ENCODE peak calls at places on chromosomes 5 and 9, in ten cellular contexts. I, Y, Q, T, N, C, H, D, G and Z are unnamed samples.

GRCh38 chr9:120625222-120625621 is 45.3 kb upstream of the CDK5RAP2 start:
- DNase-seq in I (no peak), Y (no peak), Q (no peak), T (no peak), N (no peak), C (no peak), H (no peak), D (no peak), G (no peak), Z (no peak)

GRCh38 chr5:55989860-55990259 is 4.9 kb downstream of the IL6ST start:
- DNase-seq in I (no peak), Y (no peak), Q (no peak), T (no peak), N (no peak), C (no peak), H (no peak), D (no peak), G (no peak), Z (no peak)

GRCh38 chr5:140152610-140152999 is 22.4 kb upstream of the CYSTM1 start:
- DNase-seq in I (no peak), Y (no peak), Q (no peak), T (no peak), N (no peak), C (no peak), H (no peak), D (no peak), G (no peak), Z (no peak)

GRCh38 chr5:62314431-62314830 is 8.4 kb downstream of the KIF2A start:
- DNase-seq in I (no peak), Y (no peak), Q (no peak), T (no peak), N (no peak), C (no peak), H (no peak), D (no peak), G (no peak), Z (no peak)

GRCh38 chr5:17436766-17437221 is 61.2 kb upstream of the TAF11L2 start:
- DNase-seq in I (no peak), Y (no peak), Q (no peak), T (peak), N (peak), C (no peak), H (no peak), D (no peak), G (no peak), Z (no peak)

GRCh38 chr9:806285-807156 is 35.0 kb upstream of the DMRT1 start:
- DNase-seq in I (no peak), Y (peak), Q (no peak), T (no peak), N (peak), C (no peak), H (no peak), D (no peak), G (no peak), Z (no peak)

GRCh38 chr5:5288236-5288635 is 134.2 kb upstream of the ICE1 start:
- DNase-seq in I (no peak), Y (no peak), Q (no peak), T (no peak), N (no peak), C (no peak), H (no peak), D (no peak), G (no peak), Z (no peak)

GRCh38 chr9:36592801-36593583 is 20.3 kb downstream of the MELK start:
- DNase-seq in I (no peak), Y (no peak), Q (no peak), T (no peak), N (no peak), C (no peak), H (no peak), D (no peak), G (no peak), Z (no peak)

GRCh38 chr5:157540707-157541451 is 34.7 kb downstream of the ADAM19 start:
- DNase-seq in I (peak), Y (peak), Q (peak), T (no peak), N (peak), C (peak), H (no peak), D (peak), G (no peak), Z (peak)

GRCh38 chr9:123401879-123402513 is 46.0 kb downstream of the CRB2 start:
- DNase-seq in I (no peak), Y (no peak), Q (no peak), T (peak), N (no peak), C (no peak), H (no peak), D (no peak), G (peak), Z (no peak)

GRCh38 chr9:98101868-98102273 is 17.2 kb downstream of the TRIM14 start:
- DNase-seq in I (peak), Y (peak), Q (no peak), T (no peak), N (peak), C (peak), H (no peak), D (peak), G (peak), Z (no peak)

GRCh38 chr9:20226345-20226744 is 396.0 kb downstream of the MLLT3 start:
- DNase-seq in I (no peak), Y (no peak), Q (no peak), T (no peak), N (no peak), C (no peak), H (no peak), D (no peak), G (no peak), Z (no peak)

GRCh38 chr5:77008413-77008812 is 21.8 kb upstream of the AGGF1 start:
- DNase-seq in I (no peak), Y (no peak), Q (no peak), T (no peak), N (no peak), C (no peak), H (no peak), D (no peak), G (no peak), Z (no peak)

GRCh38 chr5:62037972-62038371 is 268.0 kb upstream of the KIF2A start:
- DNase-seq in I (no peak), Y (no peak), Q (no peak), T (no peak), N (no peak), C (no peak), H (no peak), D (no peak), G (no peak), Z (no peak)

GRCh38 chr5:94692610-94693009 is 74.1 kb downstream of the SLF1 start:
- DNase-seq in I (no peak), Y (no peak), Q (no peak), T (no peak), N (no peak), C (no peak), H (no peak), D (no peak), G (no peak), Z (no peak)

GRCh38 chr5:160133071-160133917 is 14.0 kb upstream of the PWWP2A start:
- DNase-seq in I (peak), Y (no peak), Q (peak), T (peak), N (peak), C (no peak), H (peak), D (no peak), G (peak), Z (peak)

GRCh38 chr5:143208781-143209510 is 194.5 kb downstream of the NR3C1 start:
- DNase-seq in I (no peak), Y (no peak), Q (no peak), T (no peak), N (no peak), C (no peak), H (no peak), D (no peak), G (no peak), Z (no peak)

GRCh38 chr5:143208365-143208641 is 195.2 kb downstream of the NR3C1 start:
- DNase-seq in I (no peak), Y (no peak), Q (no peak), T (no peak), N (no peak), C (no peak), H (no peak), D (no peak), G (no peak), Z (no peak)

GRCh38 chr5:143206194-143207053 is 197.1 kb downstream of the NR3C1 start:
- DNase-seq in I (no peak), Y (peak), Q (no peak), T (no peak), N (no peak), C (no peak), H (no peak), D (no peak), G (no peak), Z (no peak)

GRCh38 chr5:143207058-143207457 is 196.4 kb downstream of the NR3C1 start:
- DNase-seq in I (no peak), Y (no peak), Q (no peak), T (no peak), N (no peak), C (no peak), H (no peak), D (no peak), G (no peak), Z (no peak)

DNA sequence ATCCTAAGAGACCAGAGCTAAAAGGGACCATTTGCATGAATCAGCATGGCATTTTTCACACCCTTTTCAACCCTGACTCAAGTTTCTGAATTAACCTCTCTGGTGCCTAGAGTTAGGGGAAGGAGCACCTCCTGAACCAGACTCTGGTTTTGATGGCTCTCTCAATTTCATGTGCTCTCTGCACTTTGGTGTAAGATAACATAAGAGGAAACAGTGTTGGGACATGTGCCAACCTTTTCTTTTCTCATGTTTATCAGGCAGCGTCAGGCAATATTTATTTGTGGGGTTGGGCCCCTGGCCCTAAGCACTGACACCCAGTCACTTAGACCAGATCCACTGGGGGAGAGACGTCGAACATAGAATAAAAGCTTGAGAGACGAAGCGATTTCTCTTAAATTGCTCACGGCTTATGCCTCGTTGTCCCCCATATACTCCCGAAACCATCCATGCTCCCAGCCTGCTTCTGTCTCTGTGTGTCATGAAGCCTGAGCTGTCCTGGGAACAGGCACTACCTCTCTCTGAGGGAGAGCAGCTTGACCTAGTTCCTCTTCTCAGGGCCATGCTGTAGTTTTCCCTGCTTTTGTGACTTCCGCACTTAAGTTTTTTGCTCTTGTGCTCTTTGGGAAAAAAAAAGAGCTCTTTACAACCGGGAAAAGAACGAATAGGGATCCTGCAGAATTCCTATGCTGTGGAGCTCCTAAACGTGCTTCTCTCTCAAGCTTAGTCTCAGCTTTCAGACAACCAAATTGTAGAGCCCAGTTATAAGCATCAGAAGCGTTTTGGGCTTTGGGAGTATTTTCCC is 195.7 kb downstream of the NR3C1 start:
- DNase-seq in I (no peak), Y (peak), Q (no peak), T (no peak), N (no peak), C (no peak), H (no peak), D (no peak), G (no peak), Z (no peak)
- TF ChIP-seq POLR2A in I (no peak), Y (peak), Q (no peak), T (no peak), N (no peak), C (no peak), H (no peak), D (no peak), G (no peak), Z (no peak)

DNA sequence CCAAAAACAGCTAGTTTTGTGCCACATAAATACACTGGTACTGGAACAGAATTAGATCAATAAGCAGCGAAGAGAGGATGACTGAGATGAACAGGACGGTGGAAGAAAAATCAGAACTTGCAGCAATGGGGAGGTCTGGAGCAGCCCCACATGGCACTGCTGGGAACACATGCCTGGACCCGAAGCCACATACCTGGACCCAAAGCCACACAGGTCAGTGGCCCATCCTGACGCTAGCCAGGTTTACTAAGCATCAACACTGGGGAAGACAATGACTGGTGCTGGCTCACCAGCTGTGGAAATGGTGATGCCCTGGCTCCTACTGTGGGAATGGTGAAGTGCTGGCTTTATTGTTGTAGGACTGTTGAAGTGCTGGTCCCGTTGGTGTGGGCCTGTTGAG is 139.7 kb upstream of the IRX4 start:
- DNase-seq in I (no peak), Y (no peak), Q (no peak), T (no peak), N (no peak), C (no peak), H (no peak), D (no peak), G (no peak), Z (peak)
- TF ChIP-seq CTCF in I (no peak), Y (no peak), Q (no peak), T (no peak), N (no peak), C (no peak), H (no peak), D (no peak), G (no peak), Z (no peak)

GRCh38 chr5:102863764-102864560 is 108.9 kb downstream of the PAM start:
- DNase-seq in I (no peak), Y (no peak), Q (no peak), T (no peak), N (no peak), C (no peak), H (no peak), D (no peak), G (no peak), Z (no peak)
- TF ChIP-seq POLR2A in I (no peak), Y (no peak), Q (no peak), T (no peak), N (no peak), C (no peak), H (no peak), D (no peak), G (no peak), Z (no peak)

DNA sequence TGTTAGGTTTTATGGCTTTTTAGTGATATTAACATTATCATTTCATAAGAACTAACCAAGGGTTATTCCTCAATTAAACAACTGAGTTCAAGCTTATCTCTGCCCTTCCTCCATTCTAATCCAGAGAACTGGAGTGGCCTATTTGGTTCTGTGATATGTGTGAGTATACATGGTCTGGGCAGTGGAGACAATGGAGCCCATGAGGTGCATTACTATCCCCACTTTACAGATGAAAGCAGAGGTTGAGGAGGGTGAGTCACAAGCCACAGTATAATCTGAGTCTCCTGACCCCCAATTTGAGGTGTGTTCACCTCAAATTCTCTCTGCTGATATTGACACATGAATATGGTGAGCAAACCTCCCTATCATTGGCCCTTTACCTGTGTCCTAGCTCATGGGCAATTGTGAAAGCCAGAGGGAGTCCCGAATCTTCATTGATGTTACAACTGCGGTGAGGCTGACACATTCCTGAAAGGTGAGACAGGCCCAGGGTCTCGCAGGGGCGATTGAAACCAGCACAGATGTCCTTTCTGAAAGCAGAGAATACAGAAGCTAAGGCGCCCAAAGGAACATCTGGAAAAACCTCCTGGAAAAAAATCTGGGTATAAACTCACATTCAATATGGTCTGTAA is 217.2 kb downstream of the TARS1 start:
- DNase-seq in I (no peak), Y (no peak), Q (no peak), T (no peak), N (no peak), C (no peak), H (no peak), D (no peak), G (no peak), Z (no peak)
- TF ChIP-seq CTCF in I (no peak), Y (no peak), Q (no peak), T (no peak), N (no peak), C (no peak), H (no peak), D (no peak), G (no peak), Z (no peak)

GRCh38 chr9:134323741-134324358 is 2.4 kb upstream of the RXRA start:
- DNase-seq in I (peak), Y (no peak), Q (peak), T (no peak), N (peak), C (no peak), H (no peak), D (no peak), G (peak), Z (peak)
- TF ChIP-seq POLR2A in I (no peak), Y (no peak), Q (no peak), T (no peak), N (no peak), C (peak), H (no peak), D (no peak), G (no peak), Z (no peak)

GRCh38 chr5:177509991-177510566 is 453 bp upstream of the DOK3 start:
- DNase-seq in I (no peak), Y (no peak), Q (no peak), T (no peak), N (no peak), C (peak), H (no peak), D (no peak), G (no peak), Z (no peak)
- TF ChIP-seq CTCF in I (no peak), Y (peak), Q (no peak), T (no peak), N (no peak), C (no peak), H (no peak), D (no peak), G (no peak), Z (no peak)

GRCh38 chr9:136545966-136546696 is at the start of gene NOTCH1:
- DNase-seq in I (peak), Y (peak), Q (peak), T (peak), N (peak), C (peak), H (peak), D (peak), G (peak), Z (peak)

GRCh38 chr9:136543280-136543679 is 2.6 kb downstream of the NOTCH1 start:
- DNase-seq in I (no peak), Y (no peak), Q (no peak), T (no peak), N (no peak), C (no peak), H (no peak), D (no peak), G (no peak), Z (no peak)

GRCh38 chr9:136543830-136544548 is 1.9 kb downstream of the NOTCH1 start:
- DNase-seq in I (no peak), Y (no peak), Q (no peak), T (peak), N (peak), C (no peak), H (no peak), D (no peak), G (no peak), Z (no peak)

GRCh38 chr9:136545065-136545965 is 533 bp downstream of the NOTCH1 start:
- DNase-seq in I (no peak), Y (no peak), Q (no peak), T (no peak), N (no peak), C (peak), H (no peak), D (no peak), G (peak), Z (peak)

GRCh38 chr9:136544549-136545064 is 1.2 kb downstream of the NOTCH1 start:
- DNase-seq in I (peak), Y (no peak), Q (peak), T (no peak), N (peak), C (peak), H (no peak), D (no peak), G (peak), Z (no peak)
- TF ChIP-seq POLR2A in I (no peak), Y (peak), Q (no peak), T (no peak), N (peak), C (peak), H (peak), D (no peak), G (no peak), Z (no peak)